ENCODE peak calls at places on chromosomes 12 and 14, in seven cellular contexts. E is OCI-LY7, O is right atrium auricular region, D is GM12878, C is aorta, V is body of pancreas, P is neuronal stem cell. W is an unnamed sample.

GRCh38 chr12:851913-852312 is 97.6 kb downstream of the RAD52 start:
- DNase-seq in E (no peak), O (no peak), D (no peak), C (no peak), V (no peak), P (no peak), W (no peak)

GRCh38 chr12:1108276-1108675 is 117.3 kb downstream of the ERC1 start:
- DNase-seq in E (peak; percentile 64), O (no peak), D (peak; percentile 59), C (no peak), V (no peak), P (no peak), W (peak; percentile 44)

GRCh38 chr12:57837779-57838562 is 8.6 kb downstream of the CTDSP2 start:
- DNase-seq in E (peak; percentile 50), O (peak; percentile 73), D (no peak), C (peak; percentile 73), V (no peak), P (no peak), W (no peak)

GRCh38 chr14:55306938-55307589 is 35.8 kb downstream of the FBXO34 start:
- DNase-seq in E (no peak), O (no peak), D (no peak), C (no peak), V (no peak), P (no peak), W (no peak)

GRCh38 chr14:54902521-54903420 is at the start of gene GCH1:
- DNase-seq in E (peak; percentile 86), O (peak; percentile 66), D (no peak), C (peak; percentile 66), V (peak; percentile 79), P (peak; percentile 72), W (peak; percentile 63)

GRCh38 chr12:92224685-92225331 is 79.2 kb upstream of the BTG1 start:
- DNase-seq in E (no peak), O (no peak), D (no peak), C (no peak), V (no peak), P (no peak), W (no peak)

GRCh38 chr12:54038260-54038759 is 5.5 kb downstream of the HOXC5 start:
- DNase-seq in E (no peak), O (no peak), D (no peak), C (no peak), V (no peak), P (no peak), W (no peak)

GRCh38 chr12:209851-210250 is 4.1 kb downstream of the SLC6A12 start:
- DNase-seq in E (no peak), O (no peak), D (no peak), C (no peak), V (no peak), P (no peak), W (no peak)

GRCh38 chr12:19764408-19764807 is 325.1 kb downstream of the AEBP2 start:
- DNase-seq in E (no peak), O (no peak), D (no peak), C (no peak), V (no peak), P (no peak), W (no peak)

GRCh38 chr12:109578330-109578927 is 4.8 kb downstream of the MVK start:
- DNase-seq in E (no peak), O (no peak), D (no peak), C (no peak), V (no peak), P (no peak), W (no peak)

GRCh38 chr14:67814826-67815225 is 1.6 kb downstream of the ZFYVE26 start:
- DNase-seq in E (no peak), O (no peak), D (no peak), C (no peak), V (no peak), P (no peak), W (no peak)

GRCh38 chr12:118361889-118362288 is 10.8 kb downstream of the TAOK3 start:
- DNase-seq in E (no peak), O (no peak), D (no peak), C (no peak), V (no peak), P (no peak), W (no peak)

GRCh38 chr12:6821271-6821673 is 349 bp upstream of the GPR162 start:
- DNase-seq in E (peak; percentile 43), O (peak; percentile 89), D (no peak), C (peak; percentile 90), V (no peak), P (no peak), W (no peak)

GRCh38 chr12:106112094-106112822 is 26.5 kb downstream of the NUAK1 start:
- DNase-seq in E (no peak), O (no peak), D (no peak), C (no peak), V (no peak), P (no peak), W (no peak)

GRCh38 chr12:95622879-95623278 is 71.6 kb upstream of the USP44 start:
- DNase-seq in E (no peak), O (no peak), D (no peak), C (no peak), V (no peak), P (no peak), W (no peak)

GRCh38 chr14:66379116-66379515 is 107.1 kb upstream of the CCDC196 start:
- DNase-seq in E (no peak), O (no peak), D (no peak), C (no peak), V (peak; percentile 89), P (no peak), W (no peak)

GRCh38 chr12:65655074-65655493 is 169.2 kb upstream of the HMGA2 start:
- DNase-seq in E (no peak), O (no peak), D (no peak), C (no peak), V (no peak), P (no peak), W (no peak)

GRCh38 chr14:56632192-56632591 is 52.6 kb downstream of the TMEM260 start:
- DNase-seq in E (no peak), O (no peak), D (no peak), C (no peak), V (no peak), P (no peak), W (no peak)

GRCh38 chr12:93415723-93416464 is 25.9 kb downstream of the UBE2N start:
- DNase-seq in E (no peak), O (no peak), D (no peak), C (no peak), V (no peak), P (no peak), W (peak; percentile 63)

DNA sequence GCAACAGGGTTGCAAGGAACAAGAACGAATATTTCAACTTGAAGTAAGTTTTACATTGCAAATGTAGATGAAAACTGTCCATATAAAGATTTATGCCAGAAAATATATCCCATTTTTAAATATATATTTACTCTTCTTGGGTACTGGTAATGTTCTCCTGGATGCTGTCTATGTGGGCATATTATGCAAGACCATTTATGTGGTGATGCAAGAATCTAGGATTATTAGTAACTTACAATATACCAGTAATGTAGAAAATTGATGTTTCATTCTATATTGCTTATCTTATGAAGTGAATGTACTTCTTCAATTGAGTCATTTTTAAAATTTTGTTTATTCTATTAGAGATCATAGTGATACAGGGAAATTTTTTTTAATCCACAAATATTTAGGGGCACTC is 25.1 kb downstream of the FGFR1OP2 start:
- DNase-seq in E (no peak), O (no peak), D (no peak), C (no peak), V (no peak), P (no peak), W (no peak)
- H3K36me3 ChIP-seq in E (peaks cover 68% of the 10 kb centered on the region), O (peaks cover 30% of the 10 kb centered on the region), D (peaks cover 11% of the 10 kb centered on the region), C (no peaks in the 10 kb centered on the region), V (no peaks in the 10 kb centered on the region), P (peaks cover 4% of the 10 kb centered on the region), W (peaks cover 5% of the 10 kb centered on the region)

GRCh38 chr14:49783394-49784010 is 15.5 kb downstream of the KLHDC2 start:
- DNase-seq in E (no peak), O (no peak), D (no peak), C (no peak), V (no peak), P (no peak), W (no peak)

GRCh38 chr14:49786315-49786714 is 18.4 kb downstream of the KLHDC2 start:
- DNase-seq in E (no peak), O (no peak), D (no peak), C (no peak), V (no peak), P (no peak), W (no peak)
- H3K36me3 ChIP-seq in E (peaks cover 97% of the 10 kb centered on the region), O (peaks cover 93% of the 10 kb centered on the region), D (peaks cover 31% of the 10 kb centered on the region), C (peaks cover 4% of the 10 kb centered on the region), V (no peaks in the 10 kb centered on the region), P (peaks cover 19% of the 10 kb centered on the region), W (no peaks in the 10 kb centered on the region)

DNA sequence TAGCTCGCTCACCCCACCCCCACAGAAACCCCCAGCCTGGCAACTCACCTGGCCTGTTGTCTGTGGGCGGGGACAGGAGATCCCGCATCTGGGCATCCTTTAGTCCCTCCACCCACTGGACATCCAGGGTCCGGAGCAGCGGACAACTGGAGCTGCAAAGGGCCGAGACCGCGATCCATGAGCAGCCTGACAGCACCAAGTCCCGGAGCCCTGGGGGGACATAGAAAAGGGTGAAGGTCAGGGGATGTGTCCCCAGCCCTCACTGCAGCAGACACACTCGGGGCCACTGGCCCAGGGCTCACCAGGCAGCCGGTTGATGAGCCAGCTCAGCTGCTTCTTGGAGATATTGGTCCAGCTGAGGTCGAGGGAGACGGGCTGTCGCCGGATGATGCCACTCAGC is 40.9 kb downstream of the RNF34 start:
- DNase-seq in E (no peak), O (no peak), D (no peak), C (no peak), V (no peak), P (no peak), W (no peak)
- H3K36me3 ChIP-seq in E (peaks cover 100% of the 10 kb centered on the region), O (peaks cover 52% of the 10 kb centered on the region), D (peaks cover 33% of the 10 kb centered on the region), C (peaks cover 3% of the 10 kb centered on the region), V (no peaks in the 10 kb centered on the region), P (peaks cover 66% of the 10 kb centered on the region), W (no peaks in the 10 kb centered on the region)

GRCh38 chr12:122227341-122227740 is 1.5 kb upstream of the DIABLO start:
- DNase-seq in E (no peak), O (no peak), D (no peak), C (no peak), V (no peak), P (no peak), W (no peak)

GRCh38 chr12:122235741-122236140 is 9.9 kb upstream of the DIABLO start:
- DNase-seq in E (no peak), O (no peak), D (no peak), C (no peak), V (no peak), P (no peak), W (no peak)

GRCh38 chr12:122228092-122228491 is 2.2 kb upstream of the DIABLO start:
- DNase-seq in E (no peak), O (no peak), D (no peak), C (no peak), V (no peak), P (no peak), W (no peak)

GRCh38 chr12:122230798-122231197 is 4.9 kb upstream of the DIABLO start:
- DNase-seq in E (no peak), O (no peak), D (no peak), C (no peak), V (no peak), P (no peak), W (no peak)

GRCh38 chr12:122232691-122233090 is 6.8 kb upstream of the DIABLO start:
- DNase-seq in E (no peak), O (no peak), D (no peak), C (no peak), V (no peak), P (no peak), W (no peak)
- H3K36me3 ChIP-seq in E (peaks cover 49% of the 10 kb centered on the region), O (peaks cover 61% of the 10 kb centered on the region), D (peaks cover 4% of the 10 kb centered on the region), C (peaks cover 3% of the 10 kb centered on the region), V (no peaks in the 10 kb centered on the region), P (peaks cover 13% of the 10 kb centered on the region), W (no peaks in the 10 kb centered on the region)

GRCh38 chr12:11953523-11953922 is 117.2 kb upstream of the BCL2L14 start:
- DNase-seq in E (no peak), O (no peak), D (no peak), C (no peak), V (no peak), P (no peak), W (no peak)
- H3K36me3 ChIP-seq in E (no peaks in the 10 kb centered on the region), O (no peaks in the 10 kb centered on the region), D (no peaks in the 10 kb centered on the region), C (no peaks in the 10 kb centered on the region), V (no peaks in the 10 kb centered on the region), P (no peaks in the 10 kb centered on the region), W (no peaks in the 10 kb centered on the region)

W was measured in MM.1S.